ENCODE peak calls at places on chromosomes 11 and 22, in five cellular contexts. C is GM12878, M is A549, I is K562, V is endothelial cell of umbilical vein. A is an unnamed sample.

GRCh38 chr11:126058090-126058489 is 4.6 kb downstream of the CDON start:
- DNase-seq in C (no peak), M (no peak), I (no peak), V (no peak), A (no peak)

GRCh38 chr11:87173185-87174039 is 135.7 kb downstream of the TMEM135 start:
- DNase-seq in C (no peak), M (peak; percentile 38), I (no peak), V (peak; percentile 94), A (peak; percentile 9)

GRCh38 chr11:33479216-33479615 is 221.4 kb downstream of the C11orf91 start:
- DNase-seq in C (no peak), M (no peak), I (no peak), V (no peak), A (no peak)

GRCh38 chr22:17717708-17718107 is 56.6 kb downstream of the BID start:
- DNase-seq in C (no peak), M (no peak), I (no peak), V (no peak), A (no peak)

GRCh38 chr22:43118953-43119458 is 8.5 kb downstream of the BIK start:
- DNase-seq in C (peak; percentile 58), M (no peak), I (no peak), V (no peak), A (peak; percentile 53)

GRCh38 chr11:15830730-15831443 is 525.5 kb downstream of the SOX6 start:
- DNase-seq in C (no peak), M (no peak), I (no peak), V (peak; percentile 43), A (no peak)

GRCh38 chr11:130122141-130122575 is 37.4 kb upstream of the ST14 start:
- DNase-seq in C (no peak), M (no peak), I (no peak), V (peak; percentile 81), A (no peak)

GRCh38 chr11:129375731-129376657 is at the start of gene BARX2:
- DNase-seq in C (no peak), M (no peak), I (no peak), V (peak; percentile 47), A (no peak)

GRCh38 chr22:20604776-20605221 is 97.4 kb downstream of the MED15 start:
- DNase-seq in C (no peak), M (no peak), I (peak; percentile 86), V (no peak), A (no peak)

GRCh38 chr11:74681686-74682651 is 49.3 kb downstream of the CHRDL2 start:
- DNase-seq in C (no peak), M (no peak), I (no peak), V (no peak), A (no peak)

GRCh38 chr11:1224109-1224485 is 1.2 kb downstream of the MUC5B start:
- DNase-seq in C (no peak), M (no peak), I (no peak), V (no peak), A (no peak)

GRCh38 chr11:131154329-131154728 is 216.1 kb upstream of the NTM start:
- DNase-seq in C (no peak), M (no peak), I (no peak), V (no peak), A (no peak)

GRCh38 chr22:17578129-17578754 is 14.9 kb downstream of the SLC25A18 start:
- DNase-seq in C (no peak), M (no peak), I (no peak), V (peak; percentile 23), A (no peak)

GRCh38 chr11:78474451-78474850 is 56.8 kb upstream of the GAB2 start:
- DNase-seq in C (no peak), M (no peak), I (no peak), V (no peak), A (no peak)

GRCh38 chr11:36000616-36001190 is 56.8 kb downstream of the LDLRAD3 start:
- DNase-seq in C (no peak), M (no peak), I (no peak), V (no peak), A (no peak)

GRCh38 chr11:71339178-71339881 is 87.0 kb upstream of the SHANK2 start:
- DNase-seq in C (no peak), M (no peak), I (no peak), V (no peak), A (no peak)

GRCh38 chr22:49960967-49961600 is 512 bp downstream of the PIM3 start:
- DNase-seq in C (no peak), M (no peak), I (no peak), V (peak; percentile 26), A (peak; percentile 57)

GRCh38 chr22:30636226-30637077 is 871 bp downstream of the SLC35E4 start:
- DNase-seq in C (no peak), M (no peak), I (no peak), V (peak; percentile 31), A (no peak)

GRCh38 chr11:73288873-73289707 is 17.0 kb downstream of the P2RY6 start:
- DNase-seq in C (peak; percentile 70), M (peak; percentile 91), I (peak; percentile 89), V (peak; percentile 86), A (peak; percentile 84)

GRCh38 chr11:12818333-12819015 is 144.3 kb downstream of the TEAD1 start:
- DNase-seq in C (no peak), M (no peak), I (no peak), V (no peak), A (no peak)

GRCh38 chr11:122656631-122657101 is 1.1 kb downstream of the UBASH3B start:
- DNase-seq in C (no peak), M (peak; percentile 60), I (no peak), V (peak; percentile 59), A (peak; percentile 41)

GRCh38 chr11:107653077-107653476 is 58.8 kb downstream of the SLN start:
- DNase-seq in C (no peak), M (no peak), I (no peak), V (no peak), A (no peak)

GRCh38 chr22:49300951-49301397 is 526.7 kb downstream of the BRD1 start:
- DNase-seq in C (no peak), M (no peak), I (no peak), V (no peak), A (no peak)

GRCh38 chr11:46386005-46386331 is 4.5 kb downstream of the MDK start:
- DNase-seq in C (no peak), M (no peak), I (no peak), V (no peak), A (no peak)

GRCh38 chr11:33667819-33668467 is 32.7 kb downstream of the C11orf91 start:
- DNase-seq in C (no peak), M (no peak), I (no peak), V (no peak), A (no peak)

GRCh38 chr11:34146411-34146810 is 41.0 kb downstream of the NAT10 start:
- DNase-seq in C (no peak), M (no peak), I (no peak), V (no peak), A (no peak)

GRCh38 chr11:11038339-11039248 is 180.7 kb upstream of the ZBED5 start:
- DNase-seq in C (no peak), M (no peak), I (no peak), V (no peak), A (no peak)

GRCh38 chr22:39593931-39594285 is 23.4 kb downstream of the CACNA1I start:
- DNase-seq in C (no peak), M (no peak), I (no peak), V (no peak), A (no peak)

GRCh38 chr22:39593061-39593930 is 22.7 kb downstream of the CACNA1I start:
- DNase-seq in C (no peak), M (no peak), I (no peak), V (peak; percentile 81), A (peak; percentile 32)

GRCh38 chr22:39594411-39594810 is 23.9 kb downstream of the CACNA1I start:
- DNase-seq in C (no peak), M (no peak), I (no peak), V (no peak), A (no peak)

GRCh38 chr22:39589880-39590279 is 19.3 kb downstream of the CACNA1I start:
- DNase-seq in C (no peak), M (no peak), I (no peak), V (no peak), A (no peak)

GRCh38 chr22:39592104-39593060 is 21.8 kb downstream of the CACNA1I start:
- DNase-seq in C (no peak), M (peak; percentile 48), I (no peak), V (peak; percentile 38), A (no peak)
- TF ChIP-seq MYC in C (no peak), M (no peak), I (no peak), V (no peak), A (no peak)

GRCh38 chr11:76782526-76783293 is 446 bp upstream of the TSKU start:
- DNase-seq in C (no peak), M (peak; percentile 87), I (peak; percentile 92), V (peak; percentile 86), A (peak; percentile 96)
- TF ChIP-seq MYC in C (no peak), M (peak; percentile 55), I (peak; percentile 58), V (no peak), A (peak; percentile 77)

GRCh38 chr22:32801436-32802290 is at the start of gene TIMP3:
- DNase-seq in C (no peak), M (no peak), I (peak; percentile 59), V (no peak), A (peak; percentile 16)

GRCh38 chr22:32802291-32802826 is 854 bp downstream of the TIMP3 start:
- DNase-seq in C (no peak), M (no peak), I (no peak), V (no peak), A (no peak)

GRCh38 chr22:32804036-32804435 is 2.5 kb downstream of the TIMP3 start:
- DNase-seq in C (no peak), M (no peak), I (no peak), V (no peak), A (no peak)

GRCh38 chr22:32804823-32805585 is 3.5 kb downstream of the TIMP3 start:
- DNase-seq in C (no peak), M (no peak), I (no peak), V (no peak), A (no peak)

DNA sequence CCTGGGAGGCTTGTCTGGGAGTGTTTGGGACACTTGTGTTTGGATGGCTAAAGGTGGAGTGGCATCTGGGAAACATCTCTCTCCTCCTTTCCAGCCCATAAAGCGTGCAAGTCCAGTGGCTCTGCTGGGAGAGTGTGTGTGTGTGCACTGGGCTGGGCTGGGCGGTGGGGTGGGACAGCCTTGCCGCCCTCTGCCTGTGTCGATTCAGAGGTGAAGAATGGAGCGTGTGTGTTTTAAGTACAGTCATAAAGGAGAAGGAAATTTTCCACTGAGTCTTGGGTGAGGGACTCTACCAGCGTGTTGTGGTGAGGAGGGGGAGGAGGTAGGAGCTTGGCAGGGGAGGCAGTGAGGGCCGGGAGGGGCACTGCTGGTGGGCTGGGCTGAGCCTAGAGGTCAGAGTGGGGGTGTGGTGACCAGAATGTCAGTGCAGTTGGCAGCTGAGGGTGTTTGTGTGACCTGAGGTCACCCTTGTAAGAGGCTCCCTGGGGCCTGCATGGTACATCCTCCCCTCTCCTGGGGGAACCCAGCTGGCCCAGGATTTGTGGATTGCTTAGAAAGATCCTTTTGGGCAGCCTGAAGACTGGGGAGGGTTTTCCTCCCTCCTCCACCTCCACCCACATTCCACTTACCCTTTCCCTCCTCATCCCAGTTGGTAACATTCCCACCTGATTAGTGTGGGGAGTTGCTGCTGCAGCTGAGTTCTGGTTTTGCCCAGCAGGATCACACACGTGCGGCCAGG is 1.7 kb downstream of the TIMP3 start:
- DNase-seq in C (no peak), M (no peak), I (no peak), V (no peak), A (peak; percentile 16)
- TF ChIP-seq MYC in C (no peak), M (no peak), I (no peak), V (no peak), A (no peak)

GRCh38 chr11:102724904-102725515 is at the start of gene MMP8:
- DNase-seq in C (no peak), M (no peak), I (no peak), V (no peak), A (no peak)
- TF ChIP-seq MYC in C (no peak), M (no peak), I (no peak), V (no peak), A (no peak)

GRCh38 chr11:70078095-70078795 is at the start of gene ANO1:
- DNase-seq in C (no peak), M (no peak), I (peak; percentile 53), V (no peak), A (no peak)
- TF ChIP-seq MYC in C (no peak), M (no peak), I (no peak), V (no peak), A (no peak)